ENCODE peak calls at places on chromosomes 11 and 22, in eight cellular contexts. C is activated CD8-positive, alpha-beta memory T cell treated with anti-CD3 and anti-CD28 coated beads for 4 hours; G is amygdala; O is stimulated activated CD8-positive, alpha-beta memory T cell treated with anti-CD3 and anti-CD28 coated beads, Interleukin-15, amount 100 ng/mL, for 24 hours; J is IMR-90; E is CD8-positive, alpha-beta T cell; S is retinal pigment epithelial cell; A is left kidney. Z is an unnamed sample.

GRCh38 chr11:5831196-5831829 is 10.4 kb downstream of the OR52E6 start:
- DNase-seq in C (no peak), G (no peak), O (no peak), J (no peak), E (no peak), S (no peak), A (no peak), Z (peak; percentile 65)

GRCh38 chr11:35216962-35217667 is 78.1 kb downstream of the CD44 start:
- DNase-seq in C (no peak), G (no peak), O (no peak), J (no peak), E (no peak), S (no peak), A (no peak), Z (no peak)

GRCh38 chr11:10392680-10393079 is 62.4 kb upstream of the AMPD3 start:
- DNase-seq in C (no peak), G (no peak), O (no peak), J (peak; percentile 76), E (no peak), S (no peak), A (no peak), Z (no peak)

GRCh38 chr11:134170909-134171281 is 52.9 kb downstream of the NCAPD3 start:
- DNase-seq in C (no peak), G (no peak), O (no peak), J (peak; percentile 47), E (no peak), S (no peak), A (no peak), Z (peak; percentile 14)

GRCh38 chr11:68138256-68138655 is 17.1 kb upstream of the CHKA start:
- DNase-seq in C (no peak), G (no peak), O (no peak), J (no peak), E (no peak), S (no peak), A (no peak), Z (no peak)

GRCh38 chr11:77448269-77448668 is 25.6 kb downstream of the PAK1 start:
- DNase-seq in C (no peak), G (no peak), O (no peak), J (no peak), E (no peak), S (no peak), A (no peak), Z (no peak)

GRCh38 chr11:8693555-8693954 is 11.0 kb downstream of the RPL27A start:
- DNase-seq in C (no peak), G (no peak), O (no peak), J (no peak), E (no peak), S (no peak), A (no peak), Z (no peak)

GRCh38 chr22:26068571-26068970 is 100.7 kb upstream of the SEZ6L start:
- DNase-seq in C (no peak), G (no peak), O (no peak), J (no peak), E (no peak), S (no peak), A (no peak), Z (peak; percentile 83)

GRCh38 chr22:49368976-49369725 is 458.5 kb downstream of the BRD1 start:
- DNase-seq in C (no peak), G (no peak), O (no peak), J (no peak), E (no peak), S (no peak), A (no peak), Z (no peak)

GRCh38 chr11:20249313-20249873 is 89.1 kb upstream of the DBX1 start:
- DNase-seq in C (no peak), G (no peak), O (no peak), J (no peak), E (no peak), S (no peak), A (no peak), Z (no peak)

GRCh38 chr11:35485656-35486318 is 39.6 kb downstream of the PAMR1 start:
- DNase-seq in C (peak; percentile 51), G (peak; percentile 39), O (peak; percentile 56), J (peak; percentile 79), E (peak; percentile 58), S (peak; percentile 6), A (peak; percentile 91), Z (peak; percentile 89)

GRCh38 chr11:9178716-9179115 is 86.4 kb downstream of the DENND5A start:
- DNase-seq in C (no peak), G (no peak), O (no peak), J (no peak), E (no peak), S (no peak), A (no peak), Z (peak; percentile 85)

GRCh38 chr11:130218501-130218900 is 58.9 kb downstream of the ST14 start:
- DNase-seq in C (no peak), G (no peak), O (no peak), J (no peak), E (no peak), S (no peak), A (no peak), Z (no peak)

GRCh38 chr22:35634981-35635540 is 13.2 kb upstream of the APOL6 start:
- DNase-seq in C (no peak), G (no peak), O (no peak), J (peak; percentile 8), E (no peak), S (no peak), A (no peak), Z (no peak)

GRCh38 chr11:16404781-16405180 is 48.4 kb upstream of the SOX6 start:
- DNase-seq in C (no peak), G (no peak), O (no peak), J (no peak), E (no peak), S (peak; percentile 48), A (no peak), Z (no peak)

GRCh38 chr22:29393019-29393608 is 4.7 kb upstream of the AP1B1 start:
- DNase-seq in C (no peak), G (no peak), O (no peak), J (no peak), E (no peak), S (no peak), A (no peak), Z (no peak)

GRCh38 chr22:46078241-46079092 is 71.9 kb upstream of the PPARA start:
- DNase-seq in C (no peak), G (no peak), O (no peak), J (no peak), E (no peak), S (no peak), A (no peak), Z (no peak)

GRCh38 chr11:12807621-12808020 is 133.4 kb downstream of the TEAD1 start:
- DNase-seq in C (no peak), G (no peak), O (no peak), J (no peak), E (no peak), S (no peak), A (no peak), Z (no peak)

GRCh38 chr11:74689666-74690065 is 41.6 kb downstream of the CHRDL2 start:
- DNase-seq in C (no peak), G (no peak), O (no peak), J (peak; percentile 66), E (no peak), S (no peak), A (no peak), Z (no peak)

GRCh38 chr11:27242591-27242990 is 120.4 kb downstream of the CCDC34 start:
- DNase-seq in C (no peak), G (no peak), O (no peak), J (peak; percentile 46), E (no peak), S (no peak), A (no peak), Z (peak; percentile 82)

GRCh38 chr11:47325271-47326041 is 27.0 kb downstream of the MYBPC3 start:
- DNase-seq in C (no peak), G (no peak), O (no peak), J (no peak), E (no peak), S (no peak), A (no peak), Z (no peak)

GRCh38 chr11:114812698-114813097 is 134.4 kb downstream of the NXPE2 start:
- DNase-seq in C (no peak), G (no peak), O (no peak), J (no peak), E (no peak), S (no peak), A (no peak), Z (no peak)

GRCh38 chr11:86248609-86249008 is 4.1 kb downstream of the EED start:
- DNase-seq in C (no peak), G (no peak), O (no peak), J (no peak), E (no peak), S (no peak), A (no peak), Z (peak; percentile 23)

GRCh38 chr22:35393116-35394010 is 6.6 kb upstream of the MCM5 start:
- DNase-seq in C (no peak), G (no peak), O (no peak), J (no peak), E (no peak), S (no peak), A (peak; percentile 33), Z (no peak)

GRCh38 chr11:113142508-113142907 is 171.9 kb upstream of the TTC12 start:
- DNase-seq in C (no peak), G (no peak), O (no peak), J (no peak), E (no peak), S (no peak), A (no peak), Z (no peak)

GRCh38 chr22:23522642-23523251 is 57.3 kb downstream of the IGLL1 start:
- DNase-seq in C (no peak), G (no peak), O (no peak), J (no peak), E (no peak), S (no peak), A (peak; percentile 77), Z (peak; percentile 72)

GRCh38 chr11:9982796-9983579 is 311.0 kb downstream of the SBF2 start:
- DNase-seq in C (no peak), G (no peak), O (no peak), J (peak; percentile 40), E (no peak), S (no peak), A (no peak), Z (peak; percentile 87)

GRCh38 chr11:118305726-118306125 is 1.2 kb downstream of the CD3E start:
- DNase-seq in C (no peak), G (no peak), O (no peak), J (no peak), E (peak; percentile 32), S (no peak), A (peak; percentile 64), Z (no peak)

GRCh38 chr11:83072689-83073242 is 1.1 kb upstream of the RAB30 start:
- DNase-seq in C (no peak), G (no peak), O (no peak), J (no peak), E (no peak), S (no peak), A (peak; percentile 34), Z (peak; percentile 20)

GRCh38 chr11:130631119-130631518 is 182.7 kb downstream of the ADAMTS15 start:
- DNase-seq in C (no peak), G (no peak), O (no peak), J (peak; percentile 95), E (no peak), S (peak; percentile 72), A (no peak), Z (no peak)

GRCh38 chr11:135069884-135070283 is 657.8 kb upstream of the B3GAT1 start:
- DNase-seq in C (no peak), G (no peak), O (no peak), J (peak; percentile 15), E (no peak), S (no peak), A (no peak), Z (peak; percentile 95)

GRCh38 chr22:31646186-31647019 is 15.6 kb downstream of the PISD start:
- DNase-seq in C (no peak), G (no peak), O (no peak), J (peak; percentile 100), E (no peak), S (peak; percentile 98), A (no peak), Z (peak; percentile 86)

GRCh38 chr11:46333129-46333947 is 13.9 kb upstream of the DGKZ start:
- DNase-seq in C (no peak), G (no peak), O (no peak), J (no peak), E (no peak), S (no peak), A (peak; percentile 70), Z (no peak)

GRCh38 chr22:17523925-17524324 is 39.4 kb upstream of the SLC25A18 start:
- DNase-seq in C (no peak), G (no peak), O (no peak), J (no peak), E (no peak), S (no peak), A (no peak), Z (no peak)

Z was measured in mesendoderm.